ENCODE peak calls at places on chromosomes 13 and 19, in six cellular contexts. L is body of pancreas; H is stimulated activated CD8-positive, alpha-beta memory T cell treated with anti-CD3 and anti-CD28 coated beads, Interleukin-4, amount 100 ng/mL, for 1 hour; D is NCI-H187 treated with DMSO at 0.1 percent for 48 hours; A is vagina; G is thoracic aorta. I is an unnamed sample.

GRCh38 chr13:50842246-50842645 is 1.2 kb downstream of the DLEU7 start:
- DNase-seq in L (no peak), D (no peak), A (no peak), G (no peak), H (no peak), I (no peak)

GRCh38 chr13:40116008-40116407 is 460.5 kb downstream of the COG6 start:
- DNase-seq in D (no peak), G (no peak), A (no peak), L (peak), H (no peak), I (no peak)

GRCh38 chr19:33905937-33906577 is 109.4 kb downstream of the KCTD15 start:
- DNase-seq in A (no peak), D (no peak), G (no peak), H (no peak), L (peak), I (no peak)

GRCh38 chr13:101988140-101988539 is 413.7 kb downstream of the FGF14 start:
- DNase-seq in H (no peak), G (no peak), D (no peak), A (no peak), L (no peak), I (no peak)

GRCh38 chr19:49106648-49107135 is 7.5 kb upstream of the LIN7B start:
- DNase-seq in A (no peak), L (peak), G (no peak), D (no peak), H (no peak), I (no peak)

GRCh38 chr13:105979586-105979985 is 555.9 kb downstream of the EFNB2 start:
- DNase-seq in H (no peak), L (peak), G (no peak), D (peak), A (no peak), I (no peak)

GRCh38 chr19:45492627-45493470 is 4.0 kb downstream of the RTN2 start:
- DNase-seq in L (peak), G (no peak), A (no peak), H (no peak), D (no peak), I (no peak)

GRCh38 chr13:110367620-110368019 is 60.5 kb downstream of the COL4A2 start:
- DNase-seq in D (no peak), H (no peak), A (no peak), L (no peak), G (no peak), I (no peak)

GRCh38 chr19:43148233-43148632 is 38.1 kb downstream of the PSG5 start:
- DNase-seq in H (no peak), D (no peak), L (no peak), A (no peak), G (no peak), I (no peak)

GRCh38 chr13:91426913-91427312 is 28.5 kb downstream of the GPC5 start:
- DNase-seq in D (no peak), G (no peak), H (no peak), L (no peak), A (no peak), I (no peak)

GRCh38 chr13:74056829-74057564 is 77.2 kb downstream of the KLF12 start:
- DNase-seq in G (no peak), H (no peak), L (peak), A (no peak), D (peak), I (no peak)

GRCh38 chr13:68748038-68748437 is 1359.6 kb upstream of the ATXN8OS start:
- DNase-seq in L (no peak), A (no peak), D (no peak), G (no peak), H (no peak), I (no peak)

I was measured in Panc1.